ENCODE peak calls at places on chromosomes 4 and X, in nine cellular contexts. X is adrenal gland; A is neural crest cell; V is nucleus accumbens; W is COLO829; Z is stimulated activated CD4-positive, alpha-beta T cell treated with anti-CD3 and anti-CD28 coated beads, Interleukin-12 subunit alpha, Interleukin-12 subunit beta, amount 100 ng/mL, for 4 hours; D is hepatocyte; T is activated naive CD4-positive, alpha-beta T cell treated with anti-CD3 and anti-CD28 coated beads, Interleukin-2, amount 50 U/mL, for 16 hours; M is activated CD4-positive, alpha-beta T cell treated with anti-CD3 and anti-CD28 coated beads, Interleukin-2, amount 50 U/mL, for 4 hours. K is an unnamed sample.

GRCh38 chr4:52038109-52038912 is at the start of gene SGCB:
- DNase-seq in X (peak), T (peak), W (peak), A (peak), M (peak), D (peak), V (peak), Z (peak), K (peak)

GRCh38 chr4:186669159-186669720 is 54.4 kb downstream of the FAT1 start:
- DNase-seq in V (no peak), D (peak), X (no peak), W (peak), A (no peak), Z (no peak), T (no peak), M (no peak), K (peak)

GRCh38 chr4:73735231-73735630 is 5.1 kb upstream of the CXCL8 start:
- DNase-seq in T (no peak), D (no peak), A (no peak), V (no peak), M (no peak), Z (no peak), X (no peak), W (no peak), K (no peak)

GRCh38 chr4:169099775-169100180 is 89.7 kb upstream of the CBR4 start:
- DNase-seq in V (no peak), T (no peak), W (no peak), A (no peak), X (no peak), Z (no peak), M (no peak), D (peak), K (no peak)

GRCh38 chr4:68326146-68326545 is 23.7 kb downstream of the YTHDC1 start:
- DNase-seq in D (no peak), A (no peak), Z (no peak), T (no peak), X (no peak), W (no peak), M (no peak), V (no peak), K (no peak)

GRCh38 chrX:29691044-29691443 is 524.3 kb upstream of the MAGEB2 start:
- DNase-seq in D (no peak), X (no peak), T (no peak), Z (no peak), A (no peak), W (no peak), M (no peak), V (no peak), K (no peak)

GRCh38 chrX:55623100-55623499 is at the start of gene FOXR2:
- DNase-seq in V (no peak), X (no peak), W (no peak), M (no peak), D (no peak), T (no peak), A (no peak), Z (no peak), K (no peak)

GRCh38 chrX:130103605-130104004 is 6.7 kb downstream of the ELF4 start:
- DNase-seq in V (no peak), Z (no peak), T (no peak), A (no peak), D (no peak), W (no peak), X (no peak), M (no peak), K (no peak)

GRCh38 chrX:29466441-29466840 is 748.9 kb upstream of the MAGEB2 start:
- DNase-seq in X (no peak), D (no peak), V (no peak), T (no peak), M (no peak), Z (no peak), W (no peak), A (no peak), K (no peak)

GRCh38 chr4:1464581-1465171 is 58.4 kb upstream of the NKX1-1 start:
- DNase-seq in T (no peak), X (no peak), A (no peak), W (no peak), Z (no peak), D (no peak), V (no peak), M (no peak), K (no peak)

GRCh38 chrX:13078739-13079444 is 34.5 kb upstream of the FAM9C start:
- DNase-seq in Z (no peak), W (no peak), X (no peak), A (no peak), T (no peak), D (peak), V (peak), M (no peak), K (peak)

GRCh38 chr4:104017213-104017612 is 297.4 kb upstream of the TACR3 start:
- DNase-seq in T (no peak), Z (no peak), A (no peak), V (no peak), M (no peak), X (no peak), W (peak), D (no peak), K (no peak)

GRCh38 chr4:47466061-47466785 is 2.7 kb upstream of the COMMD8 start:
- DNase-seq in X (no peak), Z (no peak), T (no peak), W (no peak), V (no peak), A (no peak), D (no peak), M (no peak), K (no peak)

GRCh38 chr4:48665555-48666186 is 114.4 kb downstream of the FRYL start:
- DNase-seq in Z (no peak), W (no peak), D (no peak), V (no peak), M (no peak), A (no peak), T (no peak), X (no peak), K (no peak)

GRCh38 chr4:84857296-84857695 is 109.2 kb downstream of the WDFY3 start:
- DNase-seq in Z (no peak), T (no peak), W (no peak), D (no peak), A (no peak), X (no peak), M (no peak), V (no peak), K (no peak)

GRCh38 chrX:76987381-76987780 is 459.8 kb upstream of the FGF16 start:
- DNase-seq in T (no peak), W (no peak), V (no peak), M (no peak), Z (no peak), A (no peak), X (no peak), D (no peak), K (no peak)

GRCh38 chrX:77087529-77088169 is 359.5 kb upstream of the FGF16 start:
- DNase-seq in T (no peak), D (peak), X (peak), W (peak), V (no peak), M (no peak), A (no peak), Z (no peak), K (peak)

GRCh38 chr4:186040316-186040715 is 28.6 kb upstream of the TLR3 start:
- DNase-seq in A (no peak), D (no peak), W (no peak), T (no peak), M (no peak), V (no peak), X (no peak), Z (no peak), K (no peak)

GRCh38 chr4:40190880-40191815 is 5.7 kb upstream of the RHOH start:
- DNase-seq in A (no peak), X (no peak), W (no peak), Z (no peak), D (peak), T (no peak), V (no peak), M (no peak), K (no peak)

GRCh38 chrX:149274516-149275105 is 230.5 kb downstream of the IDS start:
- DNase-seq in A (no peak), X (no peak), V (no peak), W (no peak), T (no peak), M (no peak), Z (no peak), D (no peak), K (no peak)

GRCh38 chr4:16772366-16772850 is 126.0 kb downstream of the LDB2 start:
- DNase-seq in A (no peak), X (no peak), M (no peak), W (no peak), V (no peak), T (no peak), Z (no peak), D (no peak), K (no peak)

GRCh38 chr4:75823812-75824211 is 78.4 kb downstream of the PPEF2 start:
- DNase-seq in M (no peak), Z (no peak), W (no peak), V (no peak), D (no peak), T (no peak), X (no peak), A (no peak), K (no peak)